ENCODE peak calls at places on chromosomes 2 and 18, in four cellular contexts. Z, N, G and C are unnamed samples.

GRCh38 chr18:2547477-2548087 is 23.7 kb downstream of the METTL4 start:
- DNase-seq in G (no peak), Z (no peak), N (no peak), C (no peak)

GRCh38 chr2:222738759-222739292 is 67.4 kb downstream of the MOGAT1 start:
- DNase-seq in Z (no peak), G (no peak), N (no peak), C (no peak)

GRCh38 chr2:132547089-132547687 is 122.8 kb downstream of the LYPD1 start:
- DNase-seq in Z (peak; percentile 44), N (no peak), G (peak; percentile 48), C (peak; percentile 90)

GRCh38 chr2:48529676-48530032 is 300 bp upstream of the STON1 start:
- DNase-seq in Z (no peak), G (no peak), N (no peak), C (no peak)

GRCh38 chr2:38375711-38376345 is 1.2 kb downstream of the ATL2 start:
- DNase-seq in G (peak; percentile 54), Z (no peak), N (no peak), C (no peak)

GRCh38 chr2:198700330-198700729 is 757.4 kb downstream of the SATB2 start:
- DNase-seq in N (no peak), G (no peak), Z (no peak), C (no peak)

GRCh38 chr2:241223211-241224067 is 35.0 kb downstream of the ANO7 start:
- DNase-seq in G (no peak), Z (no peak), N (no peak), C (no peak)

GRCh38 chr2:31254237-31255203 is 20.6 kb downstream of the EHD3 start:
- DNase-seq in N (no peak), G (peak; percentile 16), Z (no peak), C (no peak)

GRCh38 chr2:105765415-105766299 is 20.9 kb downstream of the NCK2 start:
- DNase-seq in N (no peak), G (no peak), Z (no peak), C (peak; percentile 65)

GRCh38 chr2:119482481-119483394 is 41.5 kb downstream of the SCTR start:
- DNase-seq in G (peak; percentile 75), N (peak; percentile 91), Z (no peak), C (peak; percentile 12)

GRCh38 chr2:70886541-70886987 is 49.1 kb upstream of the ATP6V1B1 start:
- DNase-seq in G (no peak), Z (no peak), N (peak; percentile 66), C (no peak)

GRCh38 chr2:143132360-143132759 is 3.1 kb downstream of the ARHGAP15 start:
- DNase-seq in N (no peak), G (no peak), Z (no peak), C (no peak)

GRCh38 chr2:159129807-159130206 is 156.7 kb downstream of the WDSUB1 start:
- DNase-seq in G (peak; percentile 49), N (no peak), Z (no peak), C (no peak)

GRCh38 chr2:134852518-134852917 is 14.1 kb downstream of the ACMSD start:
- DNase-seq in G (no peak), Z (no peak), N (no peak), C (no peak)

GRCh38 chr2:128292599-128293425 is 25.9 kb downstream of the HS6ST1 start:
- DNase-seq in N (no peak), G (peak; percentile 65), Z (peak; percentile 64), C (no peak)

GRCh38 chr2:8573942-8574195 is 108.0 kb upstream of the ID2 start:
- DNase-seq in Z (no peak), N (no peak), G (no peak), C (no peak)

GRCh38 chr2:127614246-127614645 is 31.7 kb upstream of the GPR17 start:
- DNase-seq in Z (no peak), G (no peak), N (no peak), C (no peak)

GRCh38 chr2:205984381-205984780 is 101.6 kb downstream of the INO80D start:
- DNase-seq in N (peak; percentile 21), Z (no peak), G (no peak), C (no peak)

GRCh38 chr2:73952499-73953446 is 26.1 kb downstream of the DGUOK start:
- DNase-seq in N (no peak), Z (peak; percentile 35), G (peak; percentile 48), C (peak; percentile 22)

GRCh38 chr2:72793798-72794447 is 31.9 kb downstream of the EXOC6B start:
- DNase-seq in Z (no peak), N (no peak), G (no peak), C (no peak)

GRCh38 chr2:133607679-133608078 is 39.4 kb upstream of the NCKAP5 start:
- DNase-seq in G (no peak), N (no peak), Z (no peak), C (no peak)

GRCh38 chr2:134549104-134549503 is 169.7 kb downstream of the TMEM163 start:
- DNase-seq in N (no peak), Z (no peak), G (no peak), C (peak; percentile 26)

GRCh38 chr2:98552499-98553179 is 55.7 kb downstream of the COA5 start:
- DNase-seq in G (no peak), Z (no peak), N (no peak), C (no peak)

GRCh38 chr2:125424386-125424785 is 1231.6 kb upstream of the GYPC start:
- DNase-seq in N (no peak), Z (no peak), G (no peak), C (no peak)

GRCh38 chr2:131105950-131106801 is 1.0 kb downstream of the PLEKHB2 start:
- DNase-seq in Z (no peak), N (no peak), G (peak; percentile 46), C (peak; percentile 60)

GRCh38 chr2:67213677-67214402 is 183.3 kb upstream of the ETAA1 start:
- DNase-seq in N (no peak), G (no peak), Z (no peak), C (no peak)
- TF ChIP-seq POLR2A in N (no peak), G (no peak), Z (no peak), C (no peak)

GRCh38 chr2:233423436-233423860 is 69.2 kb downstream of the DGKD start:
- DNase-seq in G (no peak), Z (no peak), N (no peak), C (no peak)

GRCh38 chr2:233422649-233423435 is 68.5 kb downstream of the DGKD start:
- DNase-seq in Z (no peak), G (no peak), N (no peak), C (no peak)

GRCh38 chr2:233419626-233420431 is 65.5 kb downstream of the DGKD start:
- DNase-seq in G (no peak), Z (no peak), N (no peak), C (peak; percentile 36)

GRCh38 chr2:233422050-233422639 is 67.9 kb downstream of the DGKD start:
- DNase-seq in N (no peak), Z (no peak), G (no peak), C (no peak)

DNA sequence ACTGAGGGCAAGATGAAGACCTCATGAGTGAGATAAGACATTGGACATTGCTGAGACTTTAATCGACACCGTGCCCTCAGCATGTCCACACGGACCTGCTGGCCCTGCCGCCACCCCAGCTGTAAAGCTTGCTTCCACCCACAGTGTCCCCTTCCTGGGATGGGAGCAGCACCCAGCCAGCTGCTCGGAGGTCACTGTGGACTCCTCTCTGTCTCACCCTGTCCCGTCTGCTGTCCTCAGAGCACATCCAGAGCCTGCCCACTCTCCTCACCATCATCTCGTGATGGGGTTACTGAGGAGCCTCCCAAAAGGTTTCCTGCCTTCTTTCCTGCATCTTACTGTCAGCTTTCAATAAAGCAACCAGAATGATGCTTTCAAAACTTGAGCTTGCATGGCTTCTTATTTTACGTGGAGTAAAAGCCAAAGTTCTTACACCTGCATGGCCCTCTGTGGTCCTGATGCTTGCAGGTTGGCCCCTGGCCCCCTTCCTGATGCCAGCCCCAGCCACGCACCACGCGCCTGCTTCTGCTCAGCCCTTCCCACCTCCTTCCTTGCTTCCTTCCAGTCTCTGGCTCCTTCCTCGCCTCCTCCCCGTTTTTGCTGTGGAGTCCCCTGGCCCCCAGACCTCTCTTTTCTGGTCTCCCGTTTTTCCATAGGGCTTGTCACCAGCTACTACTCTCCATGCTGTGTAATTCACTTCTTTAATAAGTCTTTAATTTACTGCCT is 67.0 kb downstream of the DGKD start:
- DNase-seq in Z (no peak), N (no peak), G (no peak), C (no peak)
- TF ChIP-seq POLR2A in Z (no peak), N (no peak), G (no peak), C (no peak)

DNA sequence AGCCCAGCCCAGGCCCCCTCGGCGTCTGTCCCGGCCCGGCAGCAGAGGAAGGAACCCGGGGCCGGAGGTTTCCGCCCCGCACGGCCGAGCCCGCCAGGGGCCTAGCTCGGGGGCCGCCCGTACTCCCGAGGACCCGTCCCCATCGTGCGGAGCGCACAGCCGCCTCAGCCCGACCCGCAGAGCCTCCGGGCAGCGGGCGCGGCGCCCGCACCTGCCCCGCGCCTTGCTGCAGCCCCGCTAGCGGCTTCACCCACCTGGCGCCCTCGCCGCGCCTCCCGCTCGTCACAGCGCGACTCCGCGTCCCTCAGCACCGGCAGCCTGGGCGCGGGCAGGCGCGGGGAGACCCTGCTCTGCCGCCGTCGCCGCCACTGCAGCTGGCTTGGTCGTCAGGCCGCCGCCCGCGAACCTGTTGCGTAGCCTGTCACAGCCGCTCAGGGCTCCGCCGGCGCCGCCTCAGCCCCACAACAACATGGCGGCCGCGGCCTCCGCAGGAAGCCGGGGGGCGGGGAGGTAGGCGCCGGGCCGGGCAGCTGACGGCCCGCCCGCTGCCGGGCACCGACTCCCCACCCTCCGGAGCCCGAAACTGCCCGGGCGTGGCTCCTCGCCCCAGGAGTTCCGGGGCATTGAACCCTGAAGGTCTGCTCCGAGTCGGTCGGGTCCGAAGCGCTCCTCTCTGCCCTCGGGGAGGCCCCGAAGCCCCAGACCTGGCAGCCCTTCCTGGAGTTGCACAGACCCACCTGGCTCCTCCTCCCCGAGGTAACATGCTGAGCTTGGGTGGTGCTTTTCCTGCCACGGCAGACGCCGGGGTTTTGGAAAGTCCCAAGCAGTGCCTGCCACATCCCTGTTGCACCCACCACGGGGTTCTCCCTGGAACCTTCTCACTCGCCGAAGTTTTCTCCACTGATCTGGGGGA is at the start of gene ITSN2:
- DNase-seq in G (peak; percentile 87), N (peak; percentile 94), Z (peak; percentile 78), C (peak; percentile 94)
- TF ChIP-seq POLR2A in G (no peak), N (no peak), Z (peak; percentile 72), C (no peak)

GRCh38 chr2:102737435-102737834 is 24.4 kb upstream of the TMEM182 start:
- DNase-seq in Z (no peak), N (no peak), G (no peak), C (no peak)

GRCh38 chr2:102736174-102736606 is 25.6 kb upstream of the TMEM182 start:
- DNase-seq in N (no peak), G (no peak), Z (peak; percentile 38), C (no peak)

GRCh38 chr2:102735431-102736130 is 26.2 kb upstream of the TMEM182 start:
- DNase-seq in G (no peak), Z (no peak), N (no peak), C (no peak)

GRCh38 chr2:102736607-102737409 is 25.0 kb upstream of the TMEM182 start:
- DNase-seq in Z (peak; percentile 76), N (no peak), G (peak; percentile 81), C (peak; percentile 69)
- TF ChIP-seq POLR2A in Z (peak; percentile 88), N (peak; percentile 30), G (no peak), C (no peak)

DNA sequence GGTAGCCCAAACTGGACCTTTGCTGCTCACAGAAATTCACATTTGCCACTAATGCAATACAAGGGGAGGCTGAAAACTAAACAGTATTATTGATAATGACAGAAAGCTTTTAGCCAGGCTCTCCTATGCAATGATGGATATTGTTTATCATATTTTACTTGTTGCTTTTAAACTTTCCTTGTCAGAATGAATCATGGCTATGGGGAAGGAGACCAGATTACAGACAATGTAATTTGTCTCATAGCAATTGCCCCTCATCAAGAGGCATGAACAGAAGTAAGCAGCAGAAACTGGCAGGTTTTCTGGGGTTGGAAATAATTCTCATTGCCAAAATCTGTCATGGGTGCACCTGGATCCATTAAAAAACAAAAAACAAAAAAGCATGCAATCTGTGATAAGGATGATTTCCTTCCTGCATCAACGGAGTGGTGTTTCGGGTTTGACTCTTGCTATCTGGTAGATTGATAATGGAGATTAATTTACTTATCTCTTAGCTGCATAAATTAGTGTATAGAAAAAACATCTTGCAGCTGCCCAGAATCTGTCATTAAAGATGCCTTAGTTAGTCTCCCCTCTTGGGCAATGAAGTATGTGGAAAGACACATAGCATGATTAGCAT is 419.6 kb downstream of the SOX11 start:
- DNase-seq in G (no peak), Z (no peak), N (no peak), C (no peak)
- TF ChIP-seq POLR2A in G (no peak), Z (no peak), N (no peak), C (no peak)